ENCODE peak calls at places on chromosomes 6 and 20, in eight cellular contexts. O is left ventricle myocardium inferior, Q is thoracic aorta, L is neuronal stem cell, V is prostate gland, F is GM23248, K is HL-60, B is astrocyte. N is an unnamed sample. For H3K27me3, the result is how much of the 10 kb centered on the place peaks cover.

GRCh38 chr20:9912858-9913434 is 74.1 kb upstream of the PAK5 start:
- DNase-seq in Q (no peak), B (peak), K (no peak), L (peak), F (peak), V (peak), O (no peak), N (peak)

GRCh38 chr6:33248643-33248931 is 23.1 kb downstream of the VPS52 start:
- DNase-seq in O (peak), V (no peak), Q (no peak), L (no peak), B (peak), K (peak), F (peak), N (no peak)

GRCh38 chr20:44651507-44652373 is at the start of gene ADA:
- DNase-seq in O (peak), F (peak), V (peak), L (peak), B (peak), K (no peak), Q (no peak), N (no peak)

GRCh38 chr20:57579898-57580447 is 19.1 kb downstream of the PCK1 start:
- DNase-seq in O (no peak), Q (no peak), V (no peak), K (no peak), F (peak), L (no peak), B (peak), N (no peak)

GRCh38 chr20:9015984-9016324 is 52.9 kb upstream of the PLCB4 start:
- DNase-seq in L (no peak), B (peak), V (no peak), O (no peak), K (no peak), Q (no peak), F (peak), N (no peak)

GRCh38 chr20:14948416-14948815 is 611.0 kb upstream of the FLRT3 start:
- DNase-seq in F (no peak), K (no peak), V (no peak), L (no peak), B (no peak), O (no peak), Q (no peak), N (no peak)

GRCh38 chr20:18267815-18268214 is 20.5 kb upstream of the ZNF133 start:
- DNase-seq in K (no peak), B (no peak), F (no peak), L (peak), Q (no peak), O (no peak), V (no peak), N (no peak)

GRCh38 chr6:128246472-128246871 is 273.9 kb downstream of the PTPRK start:
- DNase-seq in V (no peak), Q (no peak), F (no peak), O (no peak), K (no peak), B (no peak), L (no peak), N (no peak)

GRCh38 chr6:56552212-56553130 is 90.2 kb downstream of the DST start:
- DNase-seq in O (no peak), V (no peak), L (no peak), B (peak), F (peak), Q (no peak), K (no peak), N (no peak)

GRCh38 chr6:56547687-56548086 is 95.0 kb downstream of the DST start:
- DNase-seq in V (no peak), B (no peak), L (no peak), Q (no peak), O (no peak), K (no peak), F (no peak), N (no peak)

GRCh38 chr6:56550307-56550706 is 92.4 kb downstream of the DST start:
- DNase-seq in F (peak), O (no peak), V (no peak), L (no peak), Q (no peak), K (no peak), B (no peak), N (no peak)

GRCh38 chr6:56549014-56549413 is 93.7 kb downstream of the DST start:
- DNase-seq in O (no peak), B (no peak), Q (no peak), V (no peak), K (no peak), F (peak), L (peak), N (no peak)

DNA sequence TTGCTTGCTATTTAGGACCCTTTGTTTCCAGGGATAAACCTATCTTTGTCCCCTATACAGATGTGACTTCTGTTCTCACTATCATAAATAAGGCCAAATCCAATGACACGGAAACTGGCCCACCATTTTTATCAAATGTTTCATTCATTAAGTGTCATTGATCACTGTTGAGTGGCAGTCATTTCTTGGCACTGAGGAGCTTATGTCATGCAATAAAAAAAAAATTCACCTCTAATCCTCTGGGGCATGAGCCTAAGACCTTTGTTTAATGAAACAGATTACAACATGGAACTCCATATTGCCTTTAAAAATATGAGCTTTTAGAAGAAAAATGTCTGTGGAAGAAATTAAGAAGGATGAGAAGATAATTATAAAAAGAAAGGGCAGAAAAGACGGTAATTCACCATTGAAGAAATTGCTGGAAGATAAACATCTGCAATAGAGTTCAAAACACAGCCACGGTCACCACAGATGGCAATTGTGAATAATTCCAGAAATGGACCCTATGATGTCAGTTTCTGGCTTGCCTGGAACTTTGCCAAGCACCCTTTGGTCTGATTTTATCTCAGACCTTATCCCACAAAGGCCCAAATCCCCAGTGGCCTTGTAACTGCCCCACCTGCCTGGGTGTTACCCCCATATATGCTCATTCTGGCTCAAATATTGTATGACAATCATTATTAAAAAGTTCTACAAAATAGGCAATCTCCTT is 91.1 kb downstream of the DST start:
- DNase-seq in V (no peak), K (no peak), F (no peak), B (no peak), Q (no peak), L (no peak), O (no peak), N (no peak)
- H3K27ac ChIP-seq in V (no peak), K (no peak), F (peak), B (no peak), Q (peak), L (no peak), O (peak), N (no peak)

GRCh38 chr20:62209850-62210495 is 10.1 kb downstream of the HRH3 start:
- DNase-seq in Q (no peak), V (no peak), F (no peak), B (no peak), K (no peak), L (no peak), O (no peak), N (no peak)

GRCh38 chr20:62208805-62209755 is 11.0 kb downstream of the HRH3 start:
- DNase-seq in B (no peak), F (peak), Q (no peak), L (no peak), V (no peak), O (no peak), K (no peak), N (no peak)

GRCh38 chr20:62211769-62212288 is 8.2 kb downstream of the HRH3 start:
- DNase-seq in K (no peak), F (no peak), Q (no peak), L (no peak), O (no peak), V (no peak), B (no peak), N (no peak)

GRCh38 chr20:62211216-62211615 is 8.9 kb downstream of the HRH3 start:
- DNase-seq in O (no peak), B (no peak), F (no peak), L (no peak), Q (no peak), K (no peak), V (no peak), N (no peak)

DNA sequence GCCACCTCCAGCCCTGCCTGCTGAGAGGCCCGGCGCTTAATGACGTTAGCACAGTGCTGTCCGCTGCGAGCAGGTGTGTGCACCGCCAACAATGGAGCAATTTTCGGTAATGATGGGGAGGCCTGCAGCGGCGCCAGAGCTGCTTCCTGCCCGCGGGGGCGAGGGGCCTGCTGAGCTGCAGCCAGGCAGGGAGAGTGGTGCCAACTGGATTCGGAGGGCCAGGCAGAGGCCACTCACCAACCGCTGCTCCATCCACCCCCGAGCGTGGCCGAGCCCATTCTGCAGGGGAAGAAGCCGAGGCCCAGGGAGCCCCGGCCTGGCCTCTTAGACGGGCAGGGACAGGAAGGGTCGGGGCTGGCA is 9.6 kb downstream of the HRH3 start:
- DNase-seq in B (no peak), Q (no peak), F (no peak), K (no peak), L (no peak), V (no peak), O (no peak), N (no peak)
- H3K27me3 ChIP-seq in B (under half), Q (under half), F (under half), K (under half), L (under half), V (under half), O (under half), N (under half)

GRCh38 chr6:39209908-39210307 is 19.4 kb downstream of the KCNK5 start:
- DNase-seq in Q (no peak), K (no peak), L (no peak), B (no peak), F (no peak), V (no peak), O (no peak), N (no peak)

GRCh38 chr6:39209360-39209811 is 19.9 kb downstream of the KCNK5 start:
- DNase-seq in K (no peak), L (no peak), Q (no peak), O (no peak), B (no peak), F (no peak), V (no peak), N (no peak)

GRCh38 chr6:39206250-39206721 is 23.0 kb downstream of the KCNK5 start:
- DNase-seq in K (no peak), B (no peak), L (no peak), O (no peak), Q (no peak), V (no peak), F (no peak), N (no peak)

GRCh38 chr6:39207421-39208232 is 21.6 kb downstream of the KCNK5 start:
- DNase-seq in Q (no peak), V (no peak), O (no peak), B (no peak), L (no peak), K (no peak), F (no peak), N (no peak)

DNA sequence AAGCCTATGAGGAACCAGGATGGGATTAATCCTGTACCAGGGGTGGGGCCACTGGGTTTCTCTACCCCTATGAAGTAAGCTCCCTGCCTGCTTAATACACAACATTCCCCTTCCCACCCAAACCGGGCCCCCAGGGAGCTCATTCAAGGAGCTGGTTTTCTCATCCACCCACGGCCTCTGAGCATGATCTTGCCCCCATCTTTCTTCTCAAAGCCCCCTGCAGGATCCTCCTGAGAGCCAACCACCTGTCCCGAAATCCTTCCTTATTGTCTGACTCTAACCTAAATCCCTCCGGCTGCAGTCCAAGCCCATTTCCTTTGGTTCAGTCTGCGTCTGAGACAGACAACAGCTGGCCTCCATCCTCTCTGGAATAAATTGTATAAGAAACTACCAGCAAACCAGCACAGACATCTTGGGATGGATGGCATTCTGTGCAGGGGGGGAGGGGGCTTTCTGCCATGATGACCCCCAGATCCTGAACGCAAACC is 21.0 kb downstream of the KCNK5 start:
- DNase-seq in V (no peak), Q (no peak), L (no peak), O (no peak), B (no peak), F (no peak), K (no peak), N (no peak)
- H3K27ac ChIP-seq in V (no peak), Q (no peak), L (no peak), O (no peak), B (no peak), F (no peak), K (peak), N (no peak)

GRCh38 chr20:46049815-46050214 is 20.8 kb downstream of the SLC12A5 start:
- DNase-seq in B (no peak), V (no peak), L (no peak), F (no peak), K (no peak), O (no peak), Q (no peak), N (no peak)

GRCh38 chr20:46049190-46049589 is 20.2 kb downstream of the SLC12A5 start:
- DNase-seq in L (no peak), K (no peak), Q (no peak), O (no peak), B (no peak), F (no peak), V (no peak), N (no peak)

GRCh38 chr20:46050444-46050843 is 21.4 kb downstream of the SLC12A5 start:
- DNase-seq in B (no peak), V (no peak), O (no peak), F (no peak), L (no peak), K (no peak), Q (no peak), N (no peak)

GRCh38 chr20:46051556-46052323 is 22.7 kb downstream of the SLC12A5 start:
- DNase-seq in Q (no peak), K (no peak), V (no peak), O (no peak), F (peak), L (no peak), B (no peak), N (no peak)

DNA sequence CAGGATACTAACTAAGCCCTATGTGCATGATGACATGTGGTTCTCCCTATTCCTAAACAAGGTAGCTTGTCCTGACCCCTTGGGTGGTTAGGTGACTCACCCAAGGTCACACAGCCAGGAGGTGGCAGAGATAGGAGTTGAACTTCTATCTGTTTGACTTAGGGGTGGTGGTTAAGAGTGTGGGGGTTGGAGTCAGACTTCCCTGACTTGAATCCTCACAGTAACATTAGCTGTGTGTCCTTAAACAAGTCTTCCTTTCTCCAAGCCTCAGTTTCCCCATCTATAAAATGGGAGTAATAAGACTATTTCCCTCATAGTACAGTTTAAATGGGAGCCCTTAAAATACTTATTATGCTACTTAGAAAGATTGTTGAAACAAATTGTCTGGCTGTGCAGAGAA is 21.9 kb downstream of the SLC12A5 start:
- DNase-seq in V (no peak), Q (no peak), F (no peak), O (no peak), K (no peak), L (no peak), B (no peak), N (no peak)
- H3K27me3 ChIP-seq in V (under half), Q (under half), F (under half), O (half or more), K (under half), L (under half), B (under half), N (under half)

GRCh38 chr6:134240664-134241431 is 77.1 kb downstream of the SGK1 start:
- DNase-seq in L (no peak), B (no peak), K (peak), Q (peak), F (no peak), V (peak), O (peak), N (no peak)

GRCh38 chr6:134247854-134248580 is 69.9 kb downstream of the SGK1 start:
- DNase-seq in B (no peak), Q (no peak), K (no peak), V (no peak), L (no peak), O (no peak), F (no peak), N (no peak)

GRCh38 chr6:134245691-134246090 is 72.2 kb downstream of the SGK1 start:
- DNase-seq in L (no peak), Q (no peak), B (no peak), K (no peak), O (no peak), V (no peak), F (no peak), N (no peak)

GRCh38 chr6:134247271-134247833 is 70.6 kb downstream of the SGK1 start:
- DNase-seq in L (no peak), B (no peak), K (no peak), F (no peak), V (no peak), O (no peak), Q (no peak), N (no peak)

DNA sequence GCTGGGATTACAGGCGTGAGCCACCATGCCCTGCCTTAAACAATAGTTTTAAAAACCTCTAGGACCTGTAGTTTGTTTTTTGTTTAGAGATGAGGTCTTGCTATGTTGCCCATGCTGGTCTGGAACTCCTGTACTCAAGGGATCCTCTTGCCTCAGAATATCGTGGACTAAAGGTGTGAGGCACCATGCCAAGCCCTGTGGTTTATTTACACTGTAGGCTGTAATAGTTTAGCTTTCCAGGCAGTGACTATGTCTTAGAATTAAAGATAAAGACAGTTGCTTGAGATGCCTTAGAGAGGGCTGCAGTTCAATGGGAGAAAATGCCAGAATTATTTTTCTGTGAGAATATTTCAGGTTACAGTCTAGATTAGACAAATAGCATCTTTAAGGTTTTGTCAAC is 72.9 kb downstream of the SGK1 start:
- DNase-seq in K (no peak), O (no peak), V (no peak), B (peak), F (peak), L (no peak), Q (no peak), N (peak)
- H3K27ac ChIP-seq in K (no peak), O (no peak), V (no peak), B (no peak), F (no peak), L (no peak), Q (no peak), N (no peak)

GRCh38 chr6:104050455-104050854 is 809.3 kb downstream of the HACE1 start:
- DNase-seq in L (no peak), V (no peak), K (no peak), Q (no peak), B (no peak), F (no peak), O (no peak), N (no peak)
- H3K27me3 ChIP-seq in L (under half), V (under half), K (under half), Q (under half), B (under half), F (under half), O (under half), N (under half)

GRCh38 chr20:34873583-34874093 is 982 bp upstream of the GGT7 start:
- DNase-seq in V (no peak), Q (no peak), L (no peak), F (no peak), O (no peak), B (no peak), K (no peak), N (no peak)

GRCh38 chr20:34874094-34874654 is 1.5 kb upstream of the GGT7 start:
- DNase-seq in V (peak), O (peak), Q (peak), F (peak), L (peak), B (peak), K (peak), N (peak)

GRCh38 chr20:34871320-34871926 is 1.2 kb downstream of the GGT7 start:
- DNase-seq in B (no peak), L (no peak), K (no peak), O (no peak), Q (no peak), V (no peak), F (peak), N (no peak)

GRCh38 chr20:34871966-34872603 is 571 bp downstream of the GGT7 start:
- DNase-seq in L (no peak), K (no peak), O (no peak), V (no peak), F (peak), B (no peak), Q (no peak), N (no peak)

DNA sequence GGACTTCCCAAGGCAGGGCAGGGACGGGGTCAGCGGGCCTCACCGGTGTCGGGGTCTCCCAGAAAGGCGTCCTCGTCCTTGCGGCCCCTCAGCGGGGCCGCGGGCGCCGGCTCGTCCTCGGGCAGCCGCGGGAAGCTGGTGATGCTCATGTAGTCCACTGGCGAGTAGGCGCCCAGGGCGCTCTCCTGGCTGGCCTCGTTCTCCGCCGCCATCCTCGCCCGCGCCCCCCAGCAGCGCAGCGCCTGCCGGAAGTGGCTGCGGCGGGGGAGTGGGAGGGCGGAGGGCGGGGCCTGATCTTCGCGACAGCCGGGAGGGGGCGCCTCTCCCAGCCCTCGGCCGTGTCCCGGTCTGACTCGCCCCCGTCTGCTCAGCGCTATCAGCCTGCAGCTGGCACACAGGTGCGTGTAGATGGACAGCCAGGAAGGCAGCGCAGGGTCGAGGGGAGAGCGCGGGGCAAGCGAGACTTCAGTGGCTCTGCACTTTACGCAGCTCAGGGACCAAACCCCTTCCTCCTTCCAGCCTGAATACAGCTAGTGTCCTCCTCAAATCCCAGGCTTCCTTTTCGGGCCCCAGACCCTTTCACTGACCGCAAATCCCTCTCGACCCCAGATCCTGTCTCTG is at the start of gene GGT7:
- DNase-seq in F (peak), O (peak), L (peak), Q (no peak), V (peak), K (peak), B (peak), N (peak)
- H3K27ac ChIP-seq in F (no peak), O (peak), L (no peak), Q (peak), V (peak), K (no peak), B (no peak), N (no peak)